ENCODE peak calls at places on chromosomes 7 and 10, in six cellular contexts. K, I, F, D, M and W are unnamed samples. For H3K4me1, the result is how much of the 10 kb centered on the place peaks cover.

GRCh38 chr10:102713814-102714620 is at the start of gene ARL3:
- DNase-seq in F (peak), I (peak), D (peak), K (peak), M (peak), W (peak)

GRCh38 chr10:98293550-98294269 is 25.7 kb upstream of the LOXL4 start:
- DNase-seq in F (no peak), I (no peak), M (no peak), D (peak), K (no peak), W (no peak)

GRCh38 chr7:5424689-5425506 is 1.3 kb upstream of the TNRC18 start:
- DNase-seq in F (peak), D (peak), I (peak), M (peak), K (peak), W (peak)

GRCh38 chr7:105791926-105792325 is 84.5 kb downstream of the ATXN7L1 start:
- DNase-seq in K (no peak), D (no peak), I (no peak), M (no peak), F (no peak), W (no peak)

GRCh38 chr7:77866791-77867190 is 68.2 kb downstream of the PHTF2 start:
- DNase-seq in F (no peak), K (no peak), I (no peak), M (no peak), D (no peak), W (no peak)

GRCh38 chr7:108805808-108806397 is 236.2 kb downstream of the DNAJB9 start:
- DNase-seq in K (no peak), I (no peak), F (no peak), D (no peak), M (no peak), W (no peak)

GRCh38 chr7:27994639-27995038 is 186.0 kb downstream of the JAZF1 start:
- DNase-seq in I (no peak), F (no peak), K (peak), D (no peak), M (no peak), W (no peak)

GRCh38 chr7:75637854-75638606 is 100.7 kb downstream of the HIP1 start:
- DNase-seq in K (no peak), M (no peak), D (no peak), F (no peak), I (no peak), W (no peak)

GRCh38 chr10:131206136-131206995 is 105.2 kb downstream of the TCERG1L start:
- DNase-seq in I (peak), M (no peak), K (no peak), D (no peak), F (peak), W (no peak)

GRCh38 chr10:95278061-95278988 is 12.5 kb downstream of the PDLIM1 start:
- DNase-seq in I (no peak), M (no peak), D (no peak), K (no peak), F (no peak), W (no peak)

GRCh38 chr10:87860156-87860795 is 3.1 kb downstream of the KLLN start:
- DNase-seq in M (no peak), K (no peak), D (no peak), I (no peak), F (no peak), W (peak)
- TF ChIP-seq CTCF in M (peak), K (peak), D (peak), I (no peak), F (peak), W (peak)

GRCh38 chr7:73716318-73716890 is 3.1 kb downstream of the STX1A start:
- DNase-seq in F (no peak), K (no peak), D (no peak), I (no peak), M (no peak), W (no peak)

GRCh38 chr7:73715648-73716317 is 3.7 kb downstream of the STX1A start:
- DNase-seq in K (peak), D (no peak), I (peak), M (no peak), F (no peak), W (no peak)

GRCh38 chr7:73708961-73709360 is 10.5 kb downstream of the STX1A start:
- DNase-seq in I (no peak), D (no peak), K (no peak), F (no peak), M (no peak), W (no peak)

GRCh38 chr7:73717025-73717807 is 2.3 kb downstream of the STX1A start:
- DNase-seq in I (no peak), K (no peak), F (no peak), D (no peak), M (no peak), W (no peak)

DNA sequence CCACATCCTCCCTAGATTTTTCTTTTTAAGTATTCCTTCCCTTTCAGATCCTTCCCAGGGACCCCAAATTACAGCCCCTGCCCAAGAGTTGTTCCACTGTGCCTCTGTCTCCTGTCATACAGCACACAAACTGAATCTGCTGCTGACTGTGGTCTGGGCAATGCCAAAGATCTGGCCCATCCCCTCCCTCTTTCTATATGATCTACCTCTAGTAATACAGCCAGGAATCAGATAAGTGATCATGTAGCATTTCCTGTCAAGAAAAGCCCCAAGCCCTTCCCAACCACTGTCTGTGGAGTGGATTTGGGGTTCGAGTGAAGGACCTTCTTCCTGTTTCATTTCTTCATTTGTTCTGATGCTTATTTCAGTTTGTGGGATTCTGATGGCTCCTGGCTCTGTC is 6.7 kb downstream of the STX1A start:
- DNase-seq in K (no peak), I (no peak), D (no peak), M (no peak), F (no peak), W (no peak)
- H3K4me1 ChIP-seq in K (under half), I (under half), D (under half), M (under half), F (under half), W (under half)

GRCh38 chr7:102424129-102424551 is 9.2 kb upstream of the ORAI2 start:
- DNase-seq in I (no peak), F (no peak), D (no peak), K (no peak), M (no peak), W (no peak)
- TF ChIP-seq POLR2A in I (no peak), F (no peak), D (no peak), K (no peak), M (no peak), W (no peak)

GRCh38 chr10:1420663-1421362 is 316.5 kb downstream of the ADARB2 start:
- DNase-seq in K (peak), D (no peak), I (peak), M (peak), F (peak), W (peak)
- TF ChIP-seq CTCF in K (peak), D (peak), I (peak), M (peak), F (peak), W (no peak)

DNA sequence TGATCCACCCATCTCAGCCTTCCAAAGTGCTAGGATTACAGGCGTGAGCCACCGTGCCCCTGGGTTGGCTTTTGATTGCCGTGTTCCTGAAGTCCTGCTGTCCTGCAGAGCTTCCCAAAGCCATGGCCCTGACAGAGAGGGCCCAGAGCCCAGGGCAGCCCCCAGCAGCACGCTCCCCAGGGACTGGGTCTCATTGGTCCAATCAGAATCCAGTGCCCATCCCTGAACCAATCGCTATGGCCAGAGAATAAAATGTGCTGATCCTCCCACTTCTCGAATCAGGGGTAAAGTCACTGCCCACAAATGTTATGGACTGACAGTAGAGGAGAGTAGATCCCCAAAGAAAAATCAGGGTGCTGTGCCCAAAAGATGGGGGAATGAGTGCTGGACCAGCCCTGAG is 5.0 kb upstream of the C10orf105 start:
- DNase-seq in M (no peak), F (no peak), D (no peak), K (no peak), I (no peak), W (no peak)
- H3K4me1 ChIP-seq in M (under half), F (half or more), D (under half), K (under half), I (under half), W (under half)